ENCODE peak calls at places on chromosome 4, in seven cellular contexts. One of them, this sample, is unnamed.

GRCh38 chr4:25367004-25367621 is 9.9 kb upstream of the ANAPC4 start:
- DNase-seq in mucosa of descending colon: no peak
- DNase-seq in AG04449: no peak
- DNase-seq in IMR-90: peak
- DNase-seq in kidney: no peak
- DNase-seq in uterus: no peak
- DNase-seq in lung: no peak
- DNase-seq in this sample: peak

GRCh38 chr4:6591781-6592180 is 16.8 kb downstream of the MAN2B2 start:
- DNase-seq in uterus: no peak
- DNase-seq in IMR-90: no peak
- DNase-seq in lung: no peak
- DNase-seq in AG04449: no peak
- DNase-seq in mucosa of descending colon: no peak
- DNase-seq in kidney: peak
- DNase-seq in this sample: no peak

GRCh38 chr4:75179510-75179909 is 246.6 kb downstream of the PARM1 start:
- DNase-seq in uterus: no peak
- DNase-seq in kidney: no peak
- DNase-seq in IMR-90: no peak
- DNase-seq in mucosa of descending colon: no peak
- DNase-seq in AG04449: no peak
- DNase-seq in lung: no peak
- DNase-seq in this sample: no peak

GRCh38 chr4:992297-993110 is 700 bp downstream of the SLC26A1 start:
- DNase-seq in uterus: no peak
- DNase-seq in IMR-90: peak
- DNase-seq in lung: peak
- DNase-seq in mucosa of descending colon: peak
- DNase-seq in kidney: peak
- DNase-seq in AG04449: no peak
- DNase-seq in this sample: no peak

GRCh38 chr4:114180481-114180880 is 201.0 kb upstream of the ARSJ start:
- DNase-seq in kidney: peak
- DNase-seq in IMR-90: peak
- DNase-seq in uterus: peak
- DNase-seq in lung: peak
- DNase-seq in AG04449: peak
- DNase-seq in mucosa of descending colon: no peak
- DNase-seq in this sample: peak

GRCh38 chr4:138230048-138230447 is 12.1 kb downstream of the SLC7A11 start:
- DNase-seq in AG04449: no peak
- DNase-seq in IMR-90: no peak
- DNase-seq in uterus: no peak
- DNase-seq in mucosa of descending colon: no peak
- DNase-seq in lung: no peak
- DNase-seq in kidney: no peak
- DNase-seq in this sample: no peak

GRCh38 chr4:152016325-152016665 is 255.5 kb upstream of the GATB start:
- DNase-seq in mucosa of descending colon: no peak
- DNase-seq in IMR-90: no peak
- DNase-seq in kidney: no peak
- DNase-seq in AG04449: no peak
- DNase-seq in uterus: no peak
- DNase-seq in lung: no peak
- DNase-seq in this sample: no peak

GRCh38 chr4:85498068-85498733 is 23.3 kb downstream of the ARHGAP24 start:
- DNase-seq in lung: peak
- DNase-seq in AG04449: no peak
- DNase-seq in IMR-90: peak
- DNase-seq in mucosa of descending colon: no peak
- DNase-seq in uterus: peak
- DNase-seq in kidney: no peak
- DNase-seq in this sample: peak

GRCh38 chr4:104469794-104470193 is 24.9 kb downstream of the CXXC4 start:
- DNase-seq in uterus: no peak
- DNase-seq in AG04449: no peak
- DNase-seq in lung: no peak
- DNase-seq in kidney: no peak
- DNase-seq in IMR-90: no peak
- DNase-seq in mucosa of descending colon: no peak
- DNase-seq in this sample: no peak

GRCh38 chr4:82624819-82625218 is 63.0 kb upstream of the TMEM150C start:
- DNase-seq in lung: no peak
- DNase-seq in uterus: no peak
- DNase-seq in AG04449: no peak
- DNase-seq in kidney: no peak
- DNase-seq in mucosa of descending colon: no peak
- DNase-seq in IMR-90: no peak
- DNase-seq in this sample: no peak

GRCh38 chr4:104066533-104066932 is 346.7 kb upstream of the TACR3 start:
- DNase-seq in IMR-90: no peak
- DNase-seq in AG04449: no peak
- DNase-seq in kidney: no peak
- DNase-seq in lung: no peak
- DNase-seq in mucosa of descending colon: no peak
- DNase-seq in uterus: no peak
- DNase-seq in this sample: no peak

DNA sequence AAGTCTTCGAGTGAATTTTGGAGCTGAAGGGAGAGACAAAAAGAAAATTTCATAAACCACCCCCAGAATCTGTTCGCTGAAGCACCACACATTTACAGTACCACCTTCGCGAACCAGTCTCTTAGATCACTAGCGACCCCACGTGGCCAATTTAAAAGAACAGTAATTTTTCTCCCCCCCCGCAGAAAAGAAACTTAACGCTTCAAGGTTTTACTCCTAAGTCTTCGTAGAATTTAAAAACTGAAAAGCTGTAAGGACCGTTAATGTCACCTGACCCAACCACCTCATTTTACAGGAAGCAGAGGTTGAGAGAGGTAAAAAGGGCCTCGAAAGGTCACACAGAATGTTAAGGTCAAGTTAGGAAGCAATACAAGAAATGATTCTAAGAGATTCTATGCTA is 187.5 kb downstream of the QDPR start:
- DNase-seq in uterus: peak
- DNase-seq in lung: no peak
- DNase-seq in IMR-90: peak
- DNase-seq in AG04449: peak
- DNase-seq in mucosa of descending colon: no peak
- DNase-seq in kidney: no peak
- DNase-seq in this sample: peak
- H3K4me3 ChIP-seq in uterus: no peak
- H3K4me3 ChIP-seq in lung: no peak
- H3K4me3 ChIP-seq in IMR-90: no peak
- H3K4me3 ChIP-seq in AG04449: no peak
- H3K4me3 ChIP-seq in mucosa of descending colon: no peak
- H3K4me3 ChIP-seq in kidney: no peak
- H3K4me3 ChIP-seq in this sample: peak

GRCh38 chr4:21474195-21474594 is 474.4 kb downstream of the KCNIP4 start:
- DNase-seq in lung: no peak
- DNase-seq in kidney: no peak
- DNase-seq in uterus: no peak
- DNase-seq in mucosa of descending colon: no peak
- DNase-seq in AG04449: no peak
- DNase-seq in IMR-90: no peak
- DNase-seq in this sample: no peak

GRCh38 chr4:21470531-21470930 is 478.0 kb downstream of the KCNIP4 start:
- DNase-seq in kidney: no peak
- DNase-seq in lung: no peak
- DNase-seq in mucosa of descending colon: no peak
- DNase-seq in AG04449: no peak
- DNase-seq in uterus: no peak
- DNase-seq in IMR-90: no peak
- DNase-seq in this sample: peak

GRCh38 chr4:21467551-21467950 is 481.0 kb downstream of the KCNIP4 start:
- DNase-seq in IMR-90: no peak
- DNase-seq in uterus: no peak
- DNase-seq in lung: no peak
- DNase-seq in AG04449: no peak
- DNase-seq in mucosa of descending colon: no peak
- DNase-seq in kidney: no peak
- DNase-seq in this sample: no peak

GRCh38 chr4:21469438-21470032 is 479.0 kb downstream of the KCNIP4 start:
- DNase-seq in uterus: no peak
- DNase-seq in kidney: no peak
- DNase-seq in AG04449: no peak
- DNase-seq in IMR-90: no peak
- DNase-seq in lung: no peak
- DNase-seq in mucosa of descending colon: no peak
- DNase-seq in this sample: peak
- TF ChIP-seq CTCF in uterus: peak
- TF ChIP-seq CTCF in kidney: peak
- TF ChIP-seq CTCF in AG04449: peak
- TF ChIP-seq CTCF in IMR-90: peak
- TF ChIP-seq CTCF in lung: no peak
- TF ChIP-seq CTCF in mucosa of descending colon: peak
- TF ChIP-seq CTCF in this sample: peak

GRCh38 chr4:3871181-3871852 is 105.1 kb downstream of the ADRA2C start:
- DNase-seq in lung: no peak
- DNase-seq in AG04449: no peak
- DNase-seq in mucosa of descending colon: peak
- DNase-seq in kidney: peak
- DNase-seq in IMR-90: no peak
- DNase-seq in uterus: no peak
- DNase-seq in this sample: no peak
- H3K4me3 ChIP-seq in lung: no peak
- H3K4me3 ChIP-seq in AG04449: no peak
- H3K4me3 ChIP-seq in mucosa of descending colon: no peak
- H3K4me3 ChIP-seq in kidney: no peak
- H3K4me3 ChIP-seq in IMR-90: no peak
- H3K4me3 ChIP-seq in uterus: no peak
- H3K4me3 ChIP-seq in this sample: no peak

GRCh38 chr4:38832624-38833528 is 23.7 kb downstream of the TLR6 start:
- DNase-seq in IMR-90: no peak
- DNase-seq in lung: no peak
- DNase-seq in mucosa of descending colon: no peak
- DNase-seq in kidney: no peak
- DNase-seq in uterus: no peak
- DNase-seq in AG04449: no peak
- DNase-seq in this sample: no peak
- TF ChIP-seq CTCF in IMR-90: no peak
- TF ChIP-seq CTCF in lung: no peak
- TF ChIP-seq CTCF in mucosa of descending colon: no peak
- TF ChIP-seq CTCF in kidney: no peak
- TF ChIP-seq CTCF in uterus: no peak
- TF ChIP-seq CTCF in AG04449: no peak
- TF ChIP-seq CTCF in this sample: peak

GRCh38 chr4:40623707-40624106 is 6.0 kb downstream of the RBM47 start:
- DNase-seq in mucosa of descending colon: no peak
- DNase-seq in AG04449: no peak
- DNase-seq in IMR-90: no peak
- DNase-seq in kidney: no peak
- DNase-seq in uterus: no peak
- DNase-seq in lung: no peak
- DNase-seq in this sample: no peak

GRCh38 chr4:40627540-40627939 is 2.1 kb downstream of the RBM47 start:
- DNase-seq in kidney: no peak
- DNase-seq in IMR-90: no peak
- DNase-seq in lung: no peak
- DNase-seq in mucosa of descending colon: no peak
- DNase-seq in uterus: no peak
- DNase-seq in AG04449: no peak
- DNase-seq in this sample: no peak

GRCh38 chr4:40629401-40630334 is at the start of gene RBM47:
- DNase-seq in uterus: peak
- DNase-seq in AG04449: no peak
- DNase-seq in IMR-90: peak
- DNase-seq in kidney: peak
- DNase-seq in lung: peak
- DNase-seq in mucosa of descending colon: peak
- DNase-seq in this sample: peak

GRCh38 chr4:40628888-40629287 is 776 bp downstream of the RBM47 start:
- DNase-seq in mucosa of descending colon: no peak
- DNase-seq in AG04449: no peak
- DNase-seq in kidney: no peak
- DNase-seq in IMR-90: no peak
- DNase-seq in lung: no peak
- DNase-seq in uterus: no peak
- DNase-seq in this sample: no peak

DNA sequence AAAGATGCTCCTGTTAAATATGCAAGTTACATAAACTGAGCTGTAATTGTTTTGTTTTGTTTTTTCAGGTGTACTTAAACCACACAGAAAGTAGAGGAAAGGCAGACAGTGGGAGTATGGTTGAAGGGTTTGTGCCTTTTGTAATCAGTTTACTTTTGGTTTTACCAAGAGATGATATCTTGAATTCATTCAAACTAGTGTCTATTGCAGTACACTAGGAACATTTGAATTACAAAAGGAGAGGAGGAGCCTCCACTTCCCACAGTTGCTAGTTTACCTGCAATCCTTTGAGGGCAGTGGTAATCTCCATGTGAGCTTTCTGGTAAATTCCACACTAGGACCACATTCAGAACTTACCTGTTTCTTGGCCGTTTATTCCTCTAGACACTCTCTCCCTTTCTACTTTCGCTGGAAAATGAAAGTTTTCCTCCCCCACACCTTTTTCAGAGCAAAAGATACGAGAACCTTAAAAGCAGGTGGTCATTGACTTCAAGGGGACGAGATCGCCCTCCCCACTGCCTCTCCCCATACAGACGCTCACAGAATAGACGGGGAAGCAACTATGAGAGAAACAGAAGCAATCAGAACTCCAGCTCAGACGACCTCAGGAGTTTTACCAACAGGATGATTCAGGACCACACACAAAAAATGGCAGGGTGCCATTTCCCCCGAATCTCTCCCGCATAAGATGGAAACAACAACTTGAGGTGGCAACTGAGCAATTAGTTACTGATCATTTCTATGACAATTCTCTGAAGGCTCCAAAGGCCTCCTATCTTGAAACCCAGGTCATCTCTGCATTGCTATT is 3.3 kb downstream of the RBM47 start:
- DNase-seq in AG04449: no peak
- DNase-seq in kidney: no peak
- DNase-seq in lung: no peak
- DNase-seq in uterus: no peak
- DNase-seq in mucosa of descending colon: no peak
- DNase-seq in IMR-90: peak
- DNase-seq in this sample: no peak
- H3K4me3 ChIP-seq in AG04449: no peak
- H3K4me3 ChIP-seq in kidney: peak
- H3K4me3 ChIP-seq in lung: no peak
- H3K4me3 ChIP-seq in uterus: no peak
- H3K4me3 ChIP-seq in mucosa of descending colon: no peak
- H3K4me3 ChIP-seq in IMR-90: no peak
- H3K4me3 ChIP-seq in this sample: no peak

GRCh38 chr4:127782275-127783025 is at the start of gene HSPA4L:
- DNase-seq in IMR-90: peak
- DNase-seq in kidney: peak
- DNase-seq in mucosa of descending colon: peak
- DNase-seq in AG04449: no peak
- DNase-seq in lung: no peak
- DNase-seq in uterus: peak
- DNase-seq in this sample: peak
- TF ChIP-seq CTCF in IMR-90: peak
- TF ChIP-seq CTCF in kidney: peak
- TF ChIP-seq CTCF in mucosa of descending colon: no peak
- TF ChIP-seq CTCF in AG04449: peak
- TF ChIP-seq CTCF in lung: no peak
- TF ChIP-seq CTCF in uterus: peak
- TF ChIP-seq CTCF in this sample: peak

This sample was measured in fibroblast of the aortic adventitia.